ENCODE peak calls at places on chromosomes 2 and 18, in four cellular contexts. O is A549, A is K562, L is HepG2. W is an unnamed sample.

GRCh38 chr2:176067587-176068002 is 16.2 kb downstream of the EVX2 start:
- DNase-seq in A (no peak), O (no peak), L (no peak), W (no peak)

GRCh38 chr18:23302852-23303527 is 150.1 kb upstream of the RIOK3 start:
- DNase-seq in O (no peak), L (no peak), A (no peak), W (no peak)

GRCh38 chr2:69169990-69170389 is 157.0 kb downstream of the ANTXR1 start:
- DNase-seq in O (no peak), L (no peak), A (no peak), W (no peak)

GRCh38 chr2:240463274-240463865 is 27.9 kb downstream of the GPC1 start:
- DNase-seq in A (no peak), L (no peak), O (no peak), W (no peak)

GRCh38 chr2:154338359-154338967 is 360.0 kb upstream of the KCNJ3 start:
- DNase-seq in L (no peak), O (no peak), A (no peak), W (no peak)

GRCh38 chr2:217973008-217973787 is 29.6 kb downstream of the TNS1 start:
- DNase-seq in O (no peak), A (no peak), L (no peak), W (no peak)

GRCh38 chr2:25606892-25607291 is 66.5 kb downstream of the DTNB start:
- DNase-seq in L (peak), O (peak), A (peak), W (peak)

GRCh38 chr2:50749226-50749625 is 282.7 kb downstream of the NRXN1 start:
- DNase-seq in A (no peak), L (no peak), O (no peak), W (no peak)

GRCh38 chr2:175309799-175310198 is 128.3 kb upstream of the ATP5MC3 start:
- DNase-seq in A (peak), L (peak), O (peak), W (peak)

GRCh38 chr2:138447889-138448570 is 53.5 kb upstream of the SPOPL start:
- DNase-seq in O (no peak), L (no peak), A (no peak), W (no peak)

GRCh38 chr2:241882090-241882625 is 12.6 kb downstream of the RTP5 start:
- DNase-seq in L (no peak), A (peak), O (no peak), W (peak)

GRCh38 chr2:195859513-195859912 is 202.5 kb downstream of the SLC39A10 start:
- DNase-seq in L (no peak), O (no peak), A (no peak), W (no peak)

GRCh38 chr2:130951018-130951417 is 114.3 kb downstream of the ARHGEF4 start:
- DNase-seq in O (no peak), L (no peak), A (no peak), W (no peak)

GRCh38 chr2:28447943-28448737 is 47.7 kb upstream of the PLB1 start:
- DNase-seq in L (no peak), O (peak), A (no peak), W (peak)

GRCh38 chr2:234686088-234686890 is 189.4 kb upstream of the ARL4C start:
- DNase-seq in A (no peak), L (peak), O (peak), W (no peak)

GRCh38 chr2:238267884-238268680 is 20.3 kb downstream of the PER2 start:
- DNase-seq in A (no peak), L (no peak), O (no peak), W (no peak)

GRCh38 chr2:197339496-197340220 is 29.1 kb upstream of the ANKRD44 start:
- DNase-seq in L (no peak), A (no peak), O (no peak), W (no peak)

GRCh38 chr2:10301946-10302478 is 692 bp upstream of the HPCAL1 start:
- DNase-seq in L (peak), O (no peak), A (no peak), W (no peak)

GRCh38 chr2:96895709-96896651 is 26.1 kb upstream of the SEMA4C start:
- DNase-seq in L (no peak), A (no peak), O (no peak), W (no peak)

GRCh38 chr2:231361701-231362588 is 33.6 kb upstream of the B3GNT7 start:
- DNase-seq in L (no peak), O (no peak), A (peak), W (peak)

GRCh38 chr2:15939854-15940660 is at the start of gene MYCN:
- DNase-seq in A (no peak), L (peak), O (peak), W (peak)

GRCh38 chr2:241739177-241739576 is 4.7 kb downstream of the D2HGDH start:
- DNase-seq in L (no peak), O (no peak), A (no peak), W (no peak)

GRCh38 chr18:12403601-12404506 is 3.9 kb upstream of the PRELID3A start:
- DNase-seq in A (peak), O (peak), L (no peak), W (peak)

GRCh38 chr2:219285348-219285685 is 6.2 kb downstream of the DNAJB2 start:
- DNase-seq in O (no peak), A (no peak), L (no peak), W (no peak)

GRCh38 chr2:143163499-143163898 is 34.3 kb downstream of the ARHGAP15 start:
- DNase-seq in L (no peak), A (no peak), O (no peak), W (no peak)

GRCh38 chr2:75130171-75130570 is 69.1 kb downstream of the TACR1 start:
- DNase-seq in L (no peak), O (peak), A (no peak), W (peak)

GRCh38 chr2:149200109-149200520 is 130.3 kb upstream of the LYPD6 start:
- DNase-seq in A (no peak), L (no peak), O (no peak), W (peak)
- TF ChIP-seq MYC in A (no peak), L (no peak), O (no peak), W (no peak)

DNA sequence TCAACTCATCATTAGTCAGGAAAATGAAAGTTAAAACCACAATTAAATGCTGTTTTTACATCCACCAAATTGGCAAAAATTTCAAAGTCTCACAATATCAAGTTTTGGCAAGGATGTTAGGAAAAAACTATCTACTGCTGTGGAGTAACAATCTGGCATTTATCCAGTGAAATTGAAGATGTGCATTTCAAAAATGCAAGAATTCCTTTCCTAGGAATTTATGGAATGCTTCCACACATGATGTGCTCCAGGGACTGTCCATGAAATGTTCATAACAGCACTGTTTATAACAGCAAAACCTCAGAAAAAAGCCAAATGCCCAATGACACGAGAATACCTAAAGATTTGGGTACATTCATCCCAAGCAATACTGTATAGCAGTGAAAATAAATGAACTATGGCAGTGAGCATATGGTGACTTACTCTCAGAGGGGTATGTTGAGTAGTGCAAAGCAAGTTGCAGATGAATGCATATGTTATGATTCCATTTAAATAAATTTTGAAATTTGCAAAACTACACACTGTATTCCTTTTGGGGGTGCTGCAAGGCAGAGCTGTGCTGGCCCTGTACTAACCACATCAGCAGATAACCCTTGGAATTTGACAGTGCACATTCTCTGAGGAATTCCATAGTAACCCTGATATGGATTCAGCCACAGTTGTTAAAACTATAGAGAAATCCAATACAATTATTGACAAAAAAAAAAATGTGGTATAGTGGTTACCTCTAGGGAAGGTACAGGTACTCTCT is 41.3 kb upstream of the GYPC start:
- DNase-seq in L (no peak), A (no peak), O (no peak), W (no peak)
- TF ChIP-seq MYC in L (no peak), A (no peak), O (no peak), W (no peak)

GRCh38 chr2:149877913-149878312 is 290.3 kb upstream of the MMADHC start:
- DNase-seq in O (peak), A (no peak), L (no peak), W (no peak)
- TF ChIP-seq MYC in O (no peak), A (no peak), L (no peak), W (no peak)

GRCh38 chr2:128797092-128797491 is 478.4 kb upstream of the HS6ST1 start:
- DNase-seq in O (no peak), A (no peak), L (no peak), W (no peak)
- TF ChIP-seq MYC in O (no peak), A (no peak), L (no peak), W (no peak)

GRCh38 chr2:37721219-37721600 is 49.8 kb upstream of the CDC42EP3 start:
- DNase-seq in L (no peak), A (no peak), O (no peak), W (no peak)
- TF ChIP-seq MYC in L (no peak), A (no peak), O (no peak), W (no peak)

GRCh38 chr2:70919672-70920366 is 15.9 kb upstream of the ATP6V1B1 start:
- DNase-seq in O (peak), L (peak), A (peak), W (peak)
- TF ChIP-seq MYC in O (no peak), L (peak), A (peak), W (peak)

DNA sequence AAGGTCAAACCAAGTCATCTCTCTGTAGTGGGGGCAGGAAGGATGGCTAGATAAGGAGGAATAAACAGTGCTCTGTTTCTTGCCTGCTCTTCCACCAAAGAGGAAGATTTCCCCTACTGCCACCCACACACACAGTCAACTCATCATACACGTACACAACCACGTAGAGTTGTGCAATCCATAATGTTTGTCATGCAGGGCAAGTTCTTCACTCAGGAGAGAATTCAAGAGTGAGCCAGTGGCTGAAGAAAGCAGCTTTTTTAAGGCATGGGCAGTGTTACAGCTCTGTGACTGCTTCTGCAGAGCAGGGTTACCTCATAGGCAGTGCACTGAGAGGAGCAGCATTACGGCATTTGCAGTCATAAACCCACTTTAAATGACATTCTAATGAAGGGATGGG is 283.0 kb downstream of the RND3 start:
- DNase-seq in A (no peak), O (peak), L (no peak), W (peak)
- TF ChIP-seq MYC in A (no peak), O (no peak), L (no peak), W (no peak)

GRCh38 chr18:41073372-41073954 is 881.6 kb upstream of the PIK3C3 start:
- DNase-seq in O (no peak), A (no peak), L (no peak), W (no peak)
- TF ChIP-seq MYC in O (no peak), A (no peak), L (no peak), W (no peak)

GRCh38 chr2:169853041-169853668 is 25.9 kb downstream of the UBR3 start:
- DNase-seq in L (no peak), O (no peak), A (no peak), W (no peak)
- TF ChIP-seq MYC in L (no peak), O (no peak), A (no peak), W (no peak)

GRCh38 chr2:215272918-215273317 is 38.9 kb upstream of the ATIC start:
- DNase-seq in A (no peak), L (no peak), O (no peak), W (no peak)

GRCh38 chr2:215270118-215270451 is 41.8 kb upstream of the ATIC start:
- DNase-seq in O (no peak), A (no peak), L (no peak), W (no peak)

GRCh38 chr2:215264374-215264773 is 47.5 kb upstream of the ATIC start:
- DNase-seq in A (no peak), L (peak), O (no peak), W (no peak)

GRCh38 chr2:215271466-215271865 is 40.4 kb upstream of the ATIC start:
- DNase-seq in O (no peak), L (no peak), A (no peak), W (no peak)

GRCh38 chr2:215269397-215270117 is 42.3 kb upstream of the ATIC start:
- DNase-seq in A (peak), O (peak), L (peak), W (peak)
- TF ChIP-seq MYC in A (no peak), O (no peak), L (no peak), W (no peak)